ENCODE peak calls at places on chromosomes 5 and 9, in four cellular contexts. G, L, O and T are unnamed samples.

GRCh38 chr9:124770359-124771020 is 621 bp downstream of the NR6A1 start:
- DNase-seq in O (no peak), L (no peak), G (peak; percentile 46), T (peak; percentile 35)

GRCh38 chr9:70868661-70869652 is 252.5 kb downstream of the TRPM3 start:
- DNase-seq in L (no peak), G (no peak), O (no peak), T (no peak)

GRCh38 chr9:38685535-38685934 is 34.4 kb downstream of the FAM240B start:
- DNase-seq in O (no peak), G (no peak), L (no peak), T (no peak)

GRCh38 chr5:123092696-123093095 is 3.7 kb downstream of the PRDM6 start:
- DNase-seq in G (no peak), L (no peak), O (no peak), T (no peak)

GRCh38 chr9:94921072-94921471 is 194.6 kb downstream of the AOPEP start:
- DNase-seq in G (no peak), O (peak; percentile 76), L (no peak), T (no peak)

GRCh38 chr9:136403538-136403914 is 3.6 kb upstream of the SNAPC4 start:
- DNase-seq in G (no peak), L (peak; percentile 86), O (no peak), T (no peak)

GRCh38 chr5:177357459-177358332 is at the start of gene RGS14:
- DNase-seq in L (peak; percentile 94), O (no peak), G (peak; percentile 68), T (no peak)

GRCh38 chr5:143594913-143595818 is 191.7 kb upstream of the NR3C1 start:
- DNase-seq in G (no peak), O (no peak), L (no peak), T (peak; percentile 21)

GRCh38 chr5:170631471-170632195 is 127.8 kb downstream of the KCNIP1 start:
- DNase-seq in O (no peak), G (no peak), L (peak; percentile 73), T (no peak)
- TF ChIP-seq CTCF in O (no peak), G (no peak), L (no peak), T (no peak)

DNA sequence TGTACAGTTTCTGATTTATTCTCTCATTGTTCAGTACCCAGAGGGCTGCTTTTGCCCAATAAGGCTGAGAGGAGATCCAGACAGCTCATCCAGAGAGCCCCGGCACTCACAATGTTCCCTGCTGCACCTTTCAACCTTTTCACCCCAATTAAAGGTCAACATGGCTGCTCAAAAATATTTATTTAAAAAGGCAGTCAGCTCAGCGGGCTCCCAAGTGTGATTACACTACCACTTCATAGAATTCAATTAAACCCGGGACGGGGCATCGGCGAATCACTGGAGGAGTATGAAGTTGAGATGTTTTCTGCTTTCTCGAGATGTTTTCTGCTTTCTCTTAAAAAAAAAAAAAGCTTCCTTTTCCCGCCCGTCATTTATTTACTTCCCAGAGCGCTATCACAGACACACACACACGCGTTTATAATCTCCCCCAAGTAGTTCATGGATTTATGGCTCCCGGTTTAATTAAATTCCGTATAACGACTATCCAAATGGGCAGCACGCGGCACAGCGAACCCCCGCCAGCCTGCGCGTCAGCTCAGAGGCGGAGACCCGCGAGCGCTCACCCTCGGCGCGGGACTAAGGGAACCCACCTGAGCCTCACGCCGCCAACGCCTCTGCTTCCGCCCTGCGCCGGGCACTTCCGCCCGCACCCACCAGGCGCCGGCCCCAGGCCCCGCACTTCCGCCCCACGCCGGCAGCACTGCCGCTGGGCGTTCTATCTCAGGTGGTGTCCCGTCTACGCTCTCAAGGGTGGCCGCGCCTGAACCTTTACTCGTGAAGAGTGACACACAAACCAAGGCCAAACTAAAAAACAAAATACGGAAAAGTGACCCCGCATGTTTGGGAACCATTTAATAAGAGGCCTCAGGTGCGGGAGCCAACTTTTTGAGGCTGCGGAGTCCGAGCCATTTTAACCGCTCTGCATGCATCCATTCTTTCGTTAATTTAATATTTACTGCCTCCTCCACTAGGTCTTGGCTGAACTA is at the start of gene C5orf63:
- DNase-seq in G (peak; percentile 74), L (peak; percentile 95), O (peak; percentile 40), T (peak; percentile 25)
- TF ChIP-seq POLR2A in G (peak; percentile 49), L (no peak), O (peak; percentile 14), T (no peak)

DNA sequence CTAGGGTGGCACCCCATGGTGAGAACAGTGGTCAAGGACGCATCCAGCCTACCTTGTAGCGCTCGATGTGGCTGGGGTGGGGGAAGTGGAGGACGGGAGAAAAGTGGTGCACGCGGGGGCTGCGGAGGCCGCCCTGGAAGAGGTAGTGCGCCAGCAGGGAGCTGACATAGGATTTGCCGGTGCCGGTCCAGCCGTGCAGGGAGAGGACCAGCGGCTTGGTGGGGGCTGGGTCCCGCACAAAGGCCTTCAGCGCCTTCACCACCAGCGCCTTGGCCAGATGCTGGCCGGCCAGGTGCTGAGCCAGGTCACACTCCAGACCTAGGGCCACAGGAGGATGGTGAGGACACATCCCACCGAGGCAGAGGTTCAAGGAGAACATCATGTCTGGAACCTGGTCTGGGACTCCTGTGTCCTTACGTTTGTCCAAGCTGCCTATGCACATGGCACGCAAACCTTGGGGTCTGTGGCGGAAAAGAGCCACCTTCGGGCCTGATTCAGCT is 797 bp downstream of the TOR2A start:
- DNase-seq in G (no peak), L (peak; percentile 89), O (no peak), T (no peak)
- TF ChIP-seq CTCF in G (no peak), L (no peak), O (no peak), T (no peak)

DNA sequence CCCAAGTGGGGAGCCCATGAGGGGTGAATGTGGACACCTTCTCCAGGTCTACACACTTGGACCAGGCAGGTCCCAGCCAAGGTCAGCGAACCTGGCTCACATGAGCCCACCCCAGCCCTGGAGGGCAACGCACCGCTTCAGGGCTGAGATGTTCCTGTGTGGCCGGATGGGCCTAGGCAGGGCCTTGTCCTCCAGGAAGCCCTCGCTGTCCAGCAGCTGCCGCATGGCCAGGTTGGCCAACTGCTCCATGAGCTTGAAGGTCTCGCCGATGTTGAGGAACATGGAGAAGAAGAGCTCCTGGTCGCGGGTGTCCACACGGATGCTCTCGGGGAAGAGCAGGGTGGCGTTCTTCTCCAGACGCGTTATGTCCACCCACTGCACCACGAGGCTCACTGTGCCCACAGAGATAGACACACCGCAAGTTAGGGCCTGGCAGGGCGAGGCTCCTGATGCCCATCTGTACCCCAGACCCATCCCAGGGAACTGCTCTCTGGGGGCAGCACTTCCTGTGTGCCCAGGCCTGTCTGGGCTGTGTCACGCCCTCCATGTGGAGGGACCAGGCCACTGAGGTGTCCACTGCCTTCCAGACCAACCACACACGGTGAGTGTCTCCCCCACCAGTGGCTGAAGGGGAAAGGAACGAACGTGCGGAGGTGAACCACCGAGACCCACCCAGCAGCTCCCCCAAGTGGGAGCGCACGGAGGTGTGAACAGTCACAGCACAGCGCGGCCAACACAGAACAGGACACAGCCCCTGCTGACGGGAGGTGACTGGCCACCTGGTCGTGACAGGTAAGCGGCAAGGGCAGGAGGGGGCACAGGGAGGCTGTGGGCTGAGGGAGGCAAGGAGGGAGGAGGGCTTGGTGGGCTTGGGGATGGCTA is 14.4 kb downstream of the TBC1D9B start:
- DNase-seq in L (no peak), O (no peak), G (no peak), T (no peak)
- TF ChIP-seq POLR2A in L (no peak), O (no peak), G (no peak), T (no peak)

DNA sequence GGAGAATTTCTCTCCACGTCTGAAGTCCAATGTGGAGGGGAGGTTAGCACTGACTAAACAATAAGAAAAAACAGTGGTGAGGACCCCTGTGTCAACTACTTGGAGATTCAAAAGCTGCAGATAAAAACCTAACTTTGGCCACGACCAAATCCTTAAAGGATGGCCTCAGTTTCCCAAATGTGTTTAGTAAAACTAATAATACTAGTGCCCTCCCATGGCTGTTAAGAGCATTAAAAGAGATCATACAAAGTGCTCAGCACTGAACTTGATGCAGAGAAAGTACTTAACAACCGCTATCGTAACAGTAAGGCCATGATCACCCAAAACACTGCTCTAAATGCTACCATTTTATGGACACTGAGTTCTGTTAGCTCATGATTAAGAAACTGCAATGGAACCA is 288.4 kb downstream of the EBF1 start:
- DNase-seq in O (no peak), G (no peak), L (no peak), T (no peak)
- TF ChIP-seq CTCF in O (no peak), G (no peak), L (no peak), T (no peak)